ENCODE peak calls at places on chromosomes 4 and X, in four cellular contexts. X, G, U and J are unnamed samples. For H3K9me3, the result is how much of the 10 kb centered on the place peaks cover.

GRCh38 chr4:139523076-139523475 is 32.9 kb downstream of the SETD7 start:
- DNase-seq in X (no peak), G (no peak), U (no peak), J (no peak)

GRCh38 chrX:145825896-145826295 is 8.3 kb downstream of the SLITRK2 start:
- DNase-seq in X (no peak), G (peak), U (no peak), J (peak)

GRCh38 chrX:102712967-102713677 is 874 bp downstream of the GPRASP2 start:
- DNase-seq in X (peak), G (peak), U (peak), J (peak)

GRCh38 chr4:121072080-121072835 is at the start of gene NDNF:
- DNase-seq in X (peak), G (peak), U (peak), J (peak)

GRCh38 chr4:84530871-84531270 is 31.8 kb upstream of the NKX6-1 start:
- DNase-seq in X (no peak), G (no peak), U (no peak), J (peak)

GRCh38 chr4:39770005-39770404 is 72.1 kb downstream of the UBE2K start:
- DNase-seq in X (no peak), G (no peak), U (no peak), J (no peak)

GRCh38 chrX:19772759-19773623 is 114.4 kb downstream of the SH3KBP1 start:
- DNase-seq in X (no peak), G (no peak), U (no peak), J (no peak)

GRCh38 chr4:17276821-17277220 is 235.1 kb downstream of the QDPR start:
- DNase-seq in X (peak), G (no peak), U (no peak), J (peak)

GRCh38 chr4:80172203-80172602 is 25.1 kb upstream of the PRDM8 start:
- DNase-seq in X (no peak), G (no peak), U (no peak), J (no peak)

GRCh38 chr4:6916587-6917444 is 7.2 kb downstream of the TBC1D14 start:
- DNase-seq in X (peak), G (peak), U (no peak), J (peak)

GRCh38 chrX:68830486-68831404 is 1.9 kb downstream of the EFNB1 start:
- DNase-seq in X (no peak), G (peak), U (no peak), J (no peak)

GRCh38 chr4:181819951-181820350 is 423.3 kb upstream of the TENM3 start:
- DNase-seq in X (no peak), G (peak), U (no peak), J (no peak)

GRCh38 chr4:98522603-98523395 is 135.6 kb downstream of the TSPAN5 start:
- DNase-seq in X (no peak), G (peak), U (no peak), J (peak)

GRCh38 chr4:113692809-113693411 is 68.6 kb downstream of the CAMK2D start:
- DNase-seq in X (no peak), G (no peak), U (no peak), J (peak)

GRCh38 chr4:101366331-101366730 is 19.0 kb upstream of the PPP3CA start:
- DNase-seq in X (no peak), G (no peak), U (no peak), J (no peak)

GRCh38 chr4:36286481-36286871 is 5.1 kb downstream of the DTHD1 start:
- DNase-seq in X (no peak), G (no peak), U (no peak), J (no peak)

GRCh38 chrX:44431206-44431605 is 87.7 kb upstream of the EFHC2 start:
- DNase-seq in X (no peak), G (peak), U (no peak), J (peak)

GRCh38 chrX:74080165-74080564 is 223.8 kb upstream of the ZCCHC13 start:
- DNase-seq in X (no peak), G (no peak), U (no peak), J (no peak)

GRCh38 chr4:38664704-38665401 is 854 bp downstream of the KLF3 start:
- DNase-seq in X (peak), G (peak), U (peak), J (peak)

GRCh38 chr4:103011378-103012025 is 8.0 kb downstream of the SLC9B1 start:
- DNase-seq in X (peak), G (peak), U (no peak), J (no peak)

GRCh38 chr4:17385403-17385802 is 126.5 kb downstream of the QDPR start:
- DNase-seq in X (peak), G (peak), U (no peak), J (no peak)

GRCh38 chr4:11914406-11914805 is 485.7 kb upstream of the HS3ST1 start:
- DNase-seq in X (no peak), G (no peak), U (no peak), J (no peak)

GRCh38 chrX:21678059-21678458 is 19.9 kb upstream of the KLHL34 start:
- DNase-seq in X (no peak), G (no peak), U (no peak), J (no peak)

GRCh38 chrX:12771445-12772069 is 19.7 kb upstream of the PRPS2 start:
- DNase-seq in X (no peak), G (peak), U (no peak), J (peak)

GRCh38 chr4:77020017-77020416 is 55.8 kb downstream of the CCNI start:
- DNase-seq in X (no peak), G (no peak), U (no peak), J (no peak)

GRCh38 chr4:57109847-57110634 is at the start of gene IGFBP7:
- DNase-seq in X (peak), G (peak), U (peak), J (no peak)

GRCh38 chr4:147059064-147059731 is 113.5 kb upstream of the TTC29 start:
- DNase-seq in X (no peak), G (no peak), U (no peak), J (no peak)

GRCh38 chr4:15832523-15833451 is 54.7 kb downstream of the CD38 start:
- DNase-seq in X (no peak), G (no peak), U (no peak), J (no peak)

GRCh38 chr4:76857010-76857409 is 40.9 kb downstream of the SOWAHB start:
- DNase-seq in X (no peak), G (no peak), U (no peak), J (no peak)

GRCh38 chr4:123163501-123163900 is 233.1 kb upstream of the SPRY1 start:
- DNase-seq in X (no peak), G (no peak), U (no peak), J (no peak)

GRCh38 chr4:173333658-173334084 is 487 bp downstream of the HMGB2 start:
- DNase-seq in X (peak), G (peak), U (peak), J (peak)

GRCh38 chr4:118918388-118918787 is 29.7 kb downstream of the SYNPO2 start:
- DNase-seq in X (no peak), G (peak), U (no peak), J (peak)

GRCh38 chrX:103376118-103376978 is at the start of gene BEX3:
- DNase-seq in X (peak), G (peak), U (peak), J (peak)

GRCh38 chrX:138519296-138519695 is 192.2 kb downstream of the FGF13 start:
- DNase-seq in X (no peak), G (peak), U (no peak), J (peak)

GRCh38 chrX:119648421-119648775 is 42.2 kb upstream of the NKRF start:
- DNase-seq in X (no peak), G (no peak), U (no peak), J (no peak)

GRCh38 chrX:119655125-119655524 is 37.8 kb downstream of the SEPTIN6 start:
- DNase-seq in X (peak), G (peak), U (no peak), J (peak)

GRCh38 chrX:119659522-119659921 is 33.4 kb downstream of the SEPTIN6 start:
- DNase-seq in X (no peak), G (no peak), U (no peak), J (no peak)

GRCh38 chrX:119654112-119654531 is 38.8 kb downstream of the SEPTIN6 start:
- DNase-seq in X (peak), G (peak), U (peak), J (peak)
- TF ChIP-seq CTCF in X (no peak), G (peak), U (peak), J (no peak)

GRCh38 chr4:149914101-149914500 is 98.5 kb upstream of the IQCM start:
- DNase-seq in X (no peak), G (no peak), U (no peak), J (no peak)
- H3K27ac ChIP-seq in X (no peak), G (no peak), U (no peak), J (no peak)

GRCh38 chrX:155998761-155999510 is 1.4 kb downstream of the IL9R start:
- DNase-seq in X (no peak), G (no peak), U (no peak), J (no peak)

GRCh38 chrX:155997436-155997835 is at the start of gene IL9R:
- DNase-seq in X (no peak), G (no peak), U (no peak), J (no peak)

GRCh38 chrX:155998116-155998515 is 620 bp downstream of the IL9R start:
- DNase-seq in X (no peak), G (no peak), U (no peak), J (no peak)

GRCh38 chrX:155995476-155995875 is 2.0 kb upstream of the IL9R start:
- DNase-seq in X (no peak), G (no peak), U (no peak), J (no peak)

GRCh38 chrX:155993421-155993820 is 4.1 kb upstream of the IL9R start:
- DNase-seq in X (no peak), G (no peak), U (no peak), J (no peak)
- H3K9me3 ChIP-seq in X (under half), G (under half), U (under half), J (under half)

GRCh38 chrX:81286075-81286474 is 84.2 kb downstream of the SH3BGRL start:
- DNase-seq in X (no peak), G (no peak), U (no peak), J (no peak)

DNA sequence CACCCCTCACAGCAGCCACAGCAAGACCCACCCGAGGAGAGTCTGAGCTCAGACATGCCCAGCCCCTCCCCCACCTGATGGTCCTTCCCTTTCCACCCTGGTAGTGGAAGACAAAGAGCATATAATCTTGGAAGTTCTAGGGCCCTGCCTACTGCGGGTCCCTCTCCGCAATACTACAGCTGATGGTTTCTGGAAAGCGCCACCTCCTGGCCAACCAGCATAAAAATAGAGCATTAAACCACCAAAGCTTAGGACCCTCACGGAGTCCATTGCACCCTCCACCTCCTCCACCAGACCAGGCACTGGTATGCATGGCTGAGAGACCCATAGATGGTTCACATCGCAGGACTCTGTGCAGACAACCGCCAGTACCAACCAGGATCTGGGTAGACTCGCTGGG is 78.2 kb downstream of the SH3BGRL start:
- DNase-seq in X (no peak), G (no peak), U (no peak), J (peak)
- TF ChIP-seq CTCF in X (no peak), G (no peak), U (no peak), J (peak)

GRCh38 chr4:177447417-177448004 is 5.3 kb upstream of the AGA start:
- DNase-seq in X (no peak), G (no peak), U (no peak), J (no peak)

GRCh38 chr4:177446571-177446970 is 4.3 kb upstream of the AGA start:
- DNase-seq in X (no peak), G (no peak), U (no peak), J (no peak)

GRCh38 chr4:177442623-177443155 is 452 bp upstream of the AGA start:
- DNase-seq in X (no peak), G (no peak), U (no peak), J (peak)

GRCh38 chr4:177441803-177442622 is at the start of gene AGA:
- DNase-seq in X (peak), G (peak), U (peak), J (peak)

DNA sequence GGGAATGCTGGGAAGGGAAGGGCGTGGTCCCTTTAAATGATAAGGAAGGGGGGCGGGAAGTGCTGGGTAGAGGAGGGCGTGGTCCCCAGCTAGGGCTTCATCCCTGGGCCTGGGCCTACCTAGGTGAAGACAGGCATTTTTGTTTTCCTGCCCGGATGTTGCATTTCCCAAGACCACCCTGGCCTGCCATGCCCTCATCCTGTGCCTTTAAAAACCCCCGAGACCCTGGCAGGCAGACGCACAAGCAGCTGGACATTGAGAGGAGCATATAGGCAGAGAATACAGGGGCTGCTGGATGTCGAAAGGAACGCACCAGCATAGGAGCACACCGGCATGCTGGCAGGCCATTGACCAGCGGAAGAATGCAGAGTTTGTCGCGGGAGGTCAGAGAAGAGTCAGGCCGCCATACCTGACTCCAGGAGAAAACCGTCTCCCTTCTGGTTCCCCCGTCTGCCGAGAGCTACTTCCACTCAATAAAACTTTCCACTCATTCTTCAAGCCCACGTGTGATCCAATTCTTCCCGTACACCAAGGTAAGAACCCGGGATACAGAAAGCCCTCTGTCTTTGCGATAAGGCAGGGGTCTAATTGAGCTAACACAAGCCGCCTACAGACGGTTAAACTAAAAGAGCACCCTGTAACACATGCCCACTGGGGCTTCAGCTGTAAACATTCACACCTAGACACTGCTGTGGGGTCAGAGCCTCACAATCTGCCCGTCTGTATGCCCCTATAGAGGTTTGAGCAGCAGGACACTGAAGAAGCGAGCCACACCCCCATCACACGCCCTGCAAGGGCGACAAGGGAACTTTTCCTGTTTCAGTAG is 2.9 kb upstream of the AGA start:
- DNase-seq in X (no peak), G (no peak), U (no peak), J (no peak)
- H3K27ac ChIP-seq in X (no peak), G (no peak), U (no peak), J (no peak)

GRCh38 chr4:25233194-25233593 is 639 bp upstream of the PI4K2B start:
- DNase-seq in X (no peak), G (no peak), U (no peak), J (no peak)

GRCh38 chr4:25234390-25235367 is 846 bp downstream of the PI4K2B start:
- DNase-seq in X (peak), G (peak), U (no peak), J (peak)

GRCh38 chr4:25233737-25234389 is at the start of gene PI4K2B:
- DNase-seq in X (peak), G (peak), U (peak), J (peak)

GRCh38 chr4:25236971-25237370 is 3.1 kb downstream of the PI4K2B start:
- DNase-seq in X (no peak), G (no peak), U (no peak), J (peak)

GRCh38 chr4:25235401-25235800 is 1.6 kb downstream of the PI4K2B start:
- DNase-seq in X (no peak), G (no peak), U (no peak), J (no peak)
- H3K9me3 ChIP-seq in X (under half), G (under half), U (under half), J (under half)

GRCh38 chr4:26819026-26819425 is 41.6 kb upstream of the STIM2 start:
- DNase-seq in X (no peak), G (no peak), U (no peak), J (no peak)
- TF ChIP-seq CTCF in X (no peak), G (no peak), U (no peak), J (no peak)

GRCh38 chr4:91058345-91058744 is 931.2 kb downstream of the CCSER1 start:
- DNase-seq in X (no peak), G (no peak), U (no peak), J (no peak)
- H3K27ac ChIP-seq in X (no peak), G (no peak), U (no peak), J (no peak)